ENCODE peak calls at places on chromosomes 2 and 18, in eight cellular contexts. M is endothelial cell of umbilical vein, J is transverse colon, N is heart left ventricle, F is IMR-90, Z is stomach, U is OCI-LY7, E is psoas muscle. G is an unnamed sample. For H3K4me1 and H3K9me3, the result is how much of the 10 kb centered on the place peaks cover.

GRCh38 chr2:105671156-105671555 is 73.6 kb upstream of the NCK2 start:
- DNase-seq in Z (no peak), U (no peak), M (no peak), N (peak), F (peak), E (peak), J (no peak), G (no peak)

GRCh38 chr2:205679410-205680009 is 2.8 kb upstream of the NRP2 start:
- DNase-seq in J (no peak), U (no peak), M (no peak), E (no peak), Z (no peak), F (no peak), N (no peak), G (no peak)

GRCh38 chr18:46750626-46751025 is 6.2 kb downstream of the ST8SIA5 start:
- DNase-seq in F (no peak), N (no peak), M (no peak), E (no peak), U (no peak), Z (no peak), J (no peak), G (no peak)

GRCh38 chr2:225612636-225613035 is 213.1 kb downstream of the NYAP2 start:
- DNase-seq in U (peak), F (no peak), M (no peak), N (no peak), J (no peak), E (no peak), Z (no peak), G (no peak)

GRCh38 chr2:130391872-130392670 is 36.2 kb downstream of the PTPN18 start:
- DNase-seq in E (peak), Z (no peak), N (no peak), U (peak), J (no peak), M (no peak), F (peak), G (peak)

GRCh38 chr2:20635698-20636584 is 15.0 kb downstream of the HS1BP3 start:
- DNase-seq in N (peak), E (peak), J (peak), F (peak), Z (peak), U (peak), M (peak), G (peak)

GRCh38 chr2:160736629-160737028 is 243.0 kb upstream of the RBMS1 start:
- DNase-seq in Z (no peak), E (no peak), J (no peak), F (peak), M (peak), N (no peak), U (no peak), G (peak)

GRCh38 chr2:29528891-29529520 is 392.4 kb downstream of the ALK start:
- DNase-seq in J (peak), E (peak), N (peak), U (no peak), M (no peak), Z (peak), F (peak), G (peak)

GRCh38 chr2:42829556-42830510 is 37.5 kb upstream of the HAAO start:
- DNase-seq in E (no peak), F (no peak), J (no peak), M (no peak), U (no peak), N (no peak), Z (no peak), G (no peak)

GRCh38 chr18:65788373-65788772 is 37.6 kb downstream of the CDH7 start:
- DNase-seq in F (no peak), J (no peak), U (no peak), M (no peak), E (no peak), N (no peak), Z (no peak), G (no peak)

GRCh38 chr2:226578879-226579278 is 220.7 kb downstream of the IRS1 start:
- DNase-seq in N (no peak), M (no peak), U (no peak), F (peak), E (no peak), J (no peak), Z (no peak), G (no peak)

GRCh38 chr2:234137400-234138014 is 87.0 kb downstream of the SPP2 start:
- DNase-seq in U (no peak), J (no peak), E (no peak), Z (no peak), M (peak), F (peak), N (no peak), G (no peak)

GRCh38 chr2:223797073-223797472 is 40.3 kb downstream of the AP1S3 start:
- DNase-seq in U (no peak), E (no peak), F (peak), J (no peak), N (no peak), M (peak), Z (peak), G (no peak)

GRCh38 chr18:77068321-77068841 is 64.2 kb downstream of the MBP start:
- DNase-seq in F (peak), U (no peak), Z (no peak), E (no peak), M (no peak), J (no peak), N (no peak), G (peak)
- H3K4me1 ChIP-seq in F (half or more), U (under half), Z (half or more), E (under half), M (half or more), J (half or more), N (under half), G (under half)

GRCh38 chr2:66236816-66237469 is 198.0 kb upstream of the MEIS1 start:
- DNase-seq in M (no peak), U (no peak), Z (no peak), E (no peak), N (no peak), J (no peak), F (peak), G (peak)

GRCh38 chr2:66233981-66234380 is 200.9 kb upstream of the MEIS1 start:
- DNase-seq in F (no peak), E (no peak), J (no peak), N (no peak), M (no peak), Z (no peak), U (no peak), G (no peak)

GRCh38 chr2:66236067-66236705 is 198.7 kb upstream of the MEIS1 start:
- DNase-seq in U (no peak), J (no peak), M (no peak), E (peak), N (no peak), F (no peak), Z (no peak), G (no peak)

GRCh38 chr2:66237470-66238354 is 197.2 kb upstream of the MEIS1 start:
- DNase-seq in N (no peak), F (peak), M (no peak), Z (no peak), J (no peak), E (no peak), U (no peak), G (no peak)

DNA sequence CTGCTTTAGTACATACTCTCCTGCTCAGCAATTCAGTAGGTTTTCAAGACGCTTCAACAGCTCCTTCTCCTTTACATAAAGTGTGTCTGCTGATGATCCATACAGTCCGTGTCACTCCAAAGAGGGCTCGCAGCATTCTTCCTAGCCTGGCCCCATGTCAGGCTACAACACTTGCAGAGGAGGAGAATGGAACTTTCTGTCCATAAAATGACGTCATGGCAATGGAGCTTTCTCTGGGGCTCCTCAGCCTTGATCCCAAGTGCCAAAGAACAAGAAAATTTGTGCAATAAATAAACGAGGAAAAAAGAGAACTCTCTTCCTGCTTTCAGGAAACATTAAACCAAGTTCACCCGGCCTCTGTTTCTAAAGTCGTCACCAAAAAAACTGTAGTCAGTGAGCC is 199.5 kb upstream of the MEIS1 start:
- DNase-seq in J (no peak), F (no peak), U (no peak), E (no peak), N (no peak), M (no peak), Z (no peak), G (no peak)
- TF ChIP-seq CTCF in J (no peak), F (no peak), U (no peak), E (no peak), N (no peak), M (no peak), Z (no peak), G (no peak)

DNA sequence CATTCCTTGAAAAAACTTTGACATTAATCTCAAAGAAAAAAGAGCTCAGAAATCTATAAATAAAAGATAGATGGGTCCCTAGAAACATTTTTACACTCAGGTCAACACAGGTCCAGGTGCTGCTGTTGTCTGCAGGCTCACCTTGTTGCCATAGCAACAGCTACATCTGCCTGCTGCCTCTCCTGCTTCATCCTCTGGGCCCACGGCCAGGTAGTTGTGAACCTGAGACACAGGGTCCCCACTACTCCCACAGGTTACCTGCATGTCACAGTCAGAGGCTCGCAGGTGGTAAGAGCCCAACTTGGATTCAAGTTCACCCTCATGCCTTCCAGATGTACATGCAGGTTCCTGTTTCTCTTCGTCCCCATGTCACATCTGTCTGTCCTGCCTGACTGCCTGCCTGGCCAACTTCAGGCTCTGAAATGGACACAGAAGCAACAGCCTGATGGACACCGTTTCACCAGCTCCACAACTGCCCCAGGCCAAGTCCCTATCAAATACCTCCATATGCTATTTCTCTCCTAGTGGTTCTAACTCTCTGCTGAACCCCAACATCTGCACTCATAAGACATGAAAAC is 88.3 kb upstream of the SALL3 start:
- DNase-seq in M (no peak), E (no peak), Z (no peak), F (no peak), N (no peak), U (no peak), J (no peak), G (no peak)
- H3K9me3 ChIP-seq in M (under half), E (under half), Z (under half), F (under half), N (under half), U (under half), J (under half), G (under half)

GRCh38 chr2:46569061-46569560 is 89.7 kb downstream of the TMEM247 start:
- DNase-seq in U (peak), N (no peak), Z (no peak), E (no peak), J (no peak), M (no peak), F (peak), G (peak)
- H3K4me1 ChIP-seq in U (half or more), N (half or more), Z (half or more), E (half or more), J (half or more), M (under half), F (under half), G (half or more)

GRCh38 chr2:207867075-207867474 is 97.4 kb upstream of the FZD5 start:
- DNase-seq in Z (no peak), M (no peak), F (peak), U (no peak), E (no peak), N (no peak), J (no peak), G (no peak)

GRCh38 chr2:207870814-207871213 is 101.1 kb upstream of the FZD5 start:
- DNase-seq in M (no peak), E (no peak), U (no peak), F (no peak), Z (no peak), J (no peak), N (no peak), G (no peak)

GRCh38 chr2:207869784-207870778 is 100.4 kb upstream of the FZD5 start:
- DNase-seq in J (no peak), M (peak), E (no peak), Z (no peak), U (no peak), N (no peak), F (peak), G (no peak)

GRCh38 chr2:207867905-207868304 is 98.2 kb upstream of the FZD5 start:
- DNase-seq in Z (no peak), U (no peak), M (no peak), J (no peak), F (no peak), N (no peak), E (no peak), G (no peak)

DNA sequence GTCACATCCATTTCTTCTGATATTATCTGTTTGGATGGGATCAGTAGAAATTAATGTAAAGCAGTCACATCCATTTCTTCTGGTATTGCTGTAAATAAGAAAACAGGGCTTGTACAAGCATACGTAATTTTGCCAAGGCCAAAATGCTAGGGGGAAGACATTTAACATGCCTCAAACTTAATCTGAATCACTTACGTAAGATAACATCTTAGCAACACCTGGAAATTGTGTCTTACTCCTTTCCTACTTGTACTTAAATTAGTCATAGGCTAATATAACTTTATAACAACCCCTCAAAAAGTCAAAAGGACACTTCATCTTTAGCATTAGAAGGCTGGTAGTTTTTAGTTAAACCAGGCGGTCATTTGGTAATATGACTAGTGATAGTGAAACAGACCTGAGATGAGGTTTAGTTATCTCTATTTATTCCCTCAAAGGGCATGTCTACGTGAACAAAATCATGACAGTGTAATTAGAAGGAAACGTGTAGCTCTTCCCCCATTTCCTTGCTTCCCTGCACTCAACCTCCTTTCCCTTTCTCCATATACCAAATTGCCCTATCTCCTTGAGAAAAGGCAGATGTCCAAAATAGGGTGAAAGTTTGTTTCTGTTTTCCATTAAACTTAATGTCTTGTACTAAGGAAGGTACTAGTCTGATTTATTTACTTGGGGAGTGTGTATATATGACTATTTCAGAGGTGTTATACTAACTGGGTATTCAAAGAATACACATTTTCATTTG is 99.3 kb upstream of the FZD5 start:
- DNase-seq in F (no peak), J (no peak), M (no peak), U (no peak), E (no peak), N (no peak), Z (no peak), G (no peak)
- TF ChIP-seq CTCF in F (no peak), J (no peak), M (no peak), U (no peak), E (no peak), N (no peak), Z (no peak), G (no peak)

GRCh38 chr2:56476509-56477071 is 292.8 kb downstream of the CCDC85A start:
- DNase-seq in N (no peak), J (no peak), Z (no peak), U (no peak), M (no peak), E (no peak), F (no peak), G (no peak)
- H3K9me3 ChIP-seq in N (under half), J (under half), Z (under half), U (under half), M (under half), E (under half), F (under half), G (under half)

DNA sequence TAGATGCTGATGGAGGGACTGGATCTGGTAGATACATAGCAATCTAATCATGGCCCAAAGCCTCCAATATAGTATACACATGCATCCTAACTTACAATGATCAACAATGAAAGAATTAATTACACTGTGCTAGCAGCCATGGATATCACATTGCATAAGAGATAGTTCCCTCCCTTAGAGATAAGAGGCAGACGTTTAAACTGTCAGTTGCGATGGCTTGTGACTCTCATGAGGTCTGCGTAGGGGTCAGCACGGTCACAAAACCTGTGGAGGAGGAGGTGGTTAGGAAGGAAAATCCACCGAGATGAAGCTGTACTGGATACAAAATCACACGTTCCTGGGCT is 817 bp upstream of the RALB start:
- DNase-seq in J (no peak), F (no peak), N (no peak), E (no peak), U (no peak), M (no peak), Z (no peak), G (no peak)
- H3K4me1 ChIP-seq in J (under half), F (under half), N (under half), E (under half), U (under half), M (under half), Z (under half), G (under half)

GRCh38 chr18:67386028-67386427 is 130.5 kb downstream of the DSEL start:
- DNase-seq in J (no peak), E (no peak), U (no peak), N (no peak), M (peak), Z (no peak), F (peak), G (peak)

GRCh38 chr18:67385455-67385854 is 131.1 kb downstream of the DSEL start:
- DNase-seq in N (no peak), M (peak), E (no peak), F (peak), J (no peak), U (no peak), Z (no peak), G (no peak)

GRCh38 chr18:67381608-67382150 is 134.8 kb downstream of the DSEL start:
- DNase-seq in N (no peak), Z (no peak), U (no peak), M (no peak), E (no peak), J (no peak), F (no peak), G (no peak)

GRCh38 chr18:67379991-67380390 is 136.5 kb downstream of the DSEL start:
- DNase-seq in F (peak), U (no peak), J (no peak), E (no peak), N (no peak), M (no peak), Z (no peak), G (no peak)

GRCh38 chr18:67380867-67381266 is 135.7 kb downstream of the DSEL start:
- DNase-seq in N (no peak), M (no peak), J (no peak), F (no peak), U (no peak), Z (no peak), E (no peak), G (no peak)
- TF ChIP-seq CTCF in N (no peak), M (no peak), J (no peak), F (no peak), U (no peak), Z (no peak), E (no peak), G (no peak)

GRCh38 chr2:27966466-27966865 is 75.9 kb downstream of the BABAM2 start:
- DNase-seq in Z (no peak), U (no peak), F (peak), N (peak), J (no peak), E (no peak), M (no peak), G (no peak)

GRCh38 chr2:27964067-27964466 is 73.5 kb downstream of the BABAM2 start:
- DNase-seq in U (no peak), J (no peak), M (no peak), E (no peak), Z (no peak), N (no peak), F (no peak), G (no peak)

GRCh38 chr2:27961997-27962396 is 71.5 kb downstream of the BABAM2 start:
- DNase-seq in N (no peak), J (no peak), Z (no peak), M (no peak), U (no peak), F (peak), E (no peak), G (peak)

GRCh38 chr2:27965841-27966240 is 75.3 kb downstream of the BABAM2 start:
- DNase-seq in J (no peak), E (no peak), F (no peak), N (no peak), Z (no peak), M (no peak), U (no peak), G (no peak)

DNA sequence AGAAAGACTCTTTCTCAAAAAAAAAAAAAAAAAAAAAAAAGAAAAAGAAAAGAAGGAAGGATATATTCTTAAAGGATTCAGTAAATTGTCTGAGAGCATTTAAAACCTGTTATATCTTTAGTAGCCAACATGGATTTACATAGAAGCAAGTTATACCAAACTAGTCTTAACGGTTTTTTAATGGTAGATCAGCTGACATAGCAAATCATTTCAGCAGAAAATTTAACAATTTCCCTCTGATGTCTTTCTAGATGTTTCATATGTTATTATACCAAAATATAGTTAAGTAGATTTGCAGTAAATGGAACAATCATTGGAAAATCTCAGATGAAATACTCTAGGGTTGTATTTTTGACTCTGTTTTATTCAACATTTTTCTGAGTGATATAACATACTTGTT is 72.9 kb downstream of the BABAM2 start:
- DNase-seq in U (no peak), M (no peak), J (no peak), Z (no peak), E (no peak), F (no peak), N (no peak), G (no peak)
- H3K9me3 ChIP-seq in U (under half), M (under half), J (under half), Z (under half), E (under half), F (under half), N (under half), G (under half)

DNA sequence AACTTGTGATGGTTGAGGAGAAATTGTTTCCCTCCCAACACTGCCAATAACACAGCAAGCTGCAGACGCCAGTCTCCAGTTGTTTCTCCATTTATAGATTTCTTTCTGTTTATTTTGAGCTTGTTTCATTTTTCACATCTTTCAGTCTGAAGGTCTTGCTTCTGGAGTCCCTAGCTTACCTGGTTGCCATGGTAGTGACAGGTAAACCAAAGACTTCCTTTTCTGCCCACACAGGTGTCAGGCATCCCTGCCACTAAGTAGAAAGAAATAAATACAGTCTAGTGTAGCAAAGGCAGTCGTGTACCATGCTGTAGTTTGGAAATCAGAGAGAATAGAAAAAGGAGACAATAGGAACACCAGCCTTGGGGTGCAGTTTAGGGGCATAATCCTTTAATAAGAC is 82.8 kb downstream of the MARCHF4 start:
- DNase-seq in Z (no peak), N (no peak), U (no peak), F (no peak), J (no peak), M (no peak), E (no peak), G (no peak)
- H3K4me1 ChIP-seq in Z (under half), N (under half), U (under half), F (under half), J (under half), M (under half), E (under half), G (under half)

G was measured in cardiac muscle cell.